ENCODE peak calls at places on chromosome 14, in five cellular contexts. S is stomach; D is CD8-positive, alpha-beta T cell; I is kidney epithelial cell; W is pancreas. A is an unnamed sample.

GRCh38 chr14:34775342-34775741 is 60.9 kb upstream of the CFL2 start:
- DNase-seq in S (no peak), D (no peak), I (no peak), W (no peak), A (no peak)

GRCh38 chr14:71415404-71415690 is 508.1 kb downstream of the PCNX1 start:
- DNase-seq in S (no peak), D (no peak), I (no peak), W (no peak), A (peak)

GRCh38 chr14:93936245-93936644 is 9.1 kb downstream of the FAM181A start:
- DNase-seq in S (no peak), D (no peak), I (no peak), W (no peak), A (peak)

GRCh38 chr14:33120341-33120740 is 181.7 kb downstream of the NPAS3 start:
- DNase-seq in S (no peak), D (no peak), I (peak), W (no peak), A (peak)

GRCh38 chr14:78519863-78520262 is 349.7 kb downstream of the NRXN3 start:
- DNase-seq in S (no peak), D (no peak), I (no peak), W (no peak), A (peak)

GRCh38 chr14:71169028-71169427 is 261.8 kb downstream of the PCNX1 start:
- DNase-seq in S (no peak), D (no peak), I (no peak), W (no peak), A (no peak)

GRCh38 chr14:98174031-98174430 is 1098.0 kb downstream of the BCL11B start:
- DNase-seq in S (no peak), D (no peak), I (no peak), W (no peak), A (no peak)

GRCh38 chr14:91369628-91370445 is 47.8 kb downstream of the CCDC88C start:
- DNase-seq in S (no peak), D (no peak), I (no peak), W (no peak), A (no peak)

GRCh38 chr14:103230658-103231334 is 103.2 kb upstream of the EIF5 start:
- DNase-seq in S (no peak), D (no peak), I (no peak), W (no peak), A (no peak)

GRCh38 chr14:69580009-69580577 is 5.4 kb upstream of the CCDC177 start:
- DNase-seq in S (peak), D (no peak), I (no peak), W (no peak), A (peak)

GRCh38 chr14:75515631-75515999 is 6.7 kb upstream of the BATF start:
- DNase-seq in S (no peak), D (no peak), I (no peak), W (no peak), A (peak)

GRCh38 chr14:104112113-104112505 is 26.3 kb upstream of the KIF26A start:
- DNase-seq in S (peak), D (no peak), I (no peak), W (peak), A (no peak)

DNA sequence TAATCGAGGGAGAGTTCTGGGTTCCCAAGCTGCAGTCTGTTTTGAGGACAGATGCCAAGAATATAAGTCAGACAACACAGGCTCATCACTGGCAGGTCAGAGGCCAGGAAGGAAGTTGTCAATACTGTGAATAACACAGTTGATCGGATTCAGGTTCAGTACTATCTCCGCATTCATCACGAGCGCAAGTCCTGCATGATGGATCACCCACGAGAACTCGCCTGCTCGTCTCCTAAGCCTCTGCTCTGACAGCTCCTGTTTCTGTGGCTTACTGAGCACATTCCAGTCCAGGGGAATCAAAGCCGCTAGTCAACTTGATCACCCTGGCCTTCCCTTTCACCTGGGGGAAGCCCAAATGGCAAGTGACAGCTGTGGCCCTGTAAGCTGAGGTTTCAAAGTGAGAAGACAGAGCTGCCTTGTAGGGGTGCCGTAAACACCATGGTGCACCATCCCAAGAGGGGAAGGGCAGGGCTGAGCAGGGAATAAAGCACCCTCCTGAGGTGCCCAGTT is 60.1 kb upstream of the DICER1 start:
- DNase-seq in S (no peak), D (no peak), I (no peak), W (no peak), A (peak)
- TF ChIP-seq CTCF in S (no peak), D (no peak), I (no peak), W (no peak), A (no peak)

GRCh38 chr14:100165376-100165775 is 5.9 kb upstream of the DEGS2 start:
- DNase-seq in S (peak), D (no peak), I (no peak), W (peak), A (no peak)

GRCh38 chr14:100164808-100165207 is 5.4 kb upstream of the DEGS2 start:
- DNase-seq in S (no peak), D (no peak), I (no peak), W (no peak), A (no peak)

GRCh38 chr14:100170880-100171279 is 11.4 kb upstream of the DEGS2 start:
- DNase-seq in S (no peak), D (no peak), I (no peak), W (no peak), A (no peak)

GRCh38 chr14:100168515-100168914 is 9.1 kb upstream of the DEGS2 start:
- DNase-seq in S (no peak), D (no peak), I (no peak), W (no peak), A (no peak)

DNA sequence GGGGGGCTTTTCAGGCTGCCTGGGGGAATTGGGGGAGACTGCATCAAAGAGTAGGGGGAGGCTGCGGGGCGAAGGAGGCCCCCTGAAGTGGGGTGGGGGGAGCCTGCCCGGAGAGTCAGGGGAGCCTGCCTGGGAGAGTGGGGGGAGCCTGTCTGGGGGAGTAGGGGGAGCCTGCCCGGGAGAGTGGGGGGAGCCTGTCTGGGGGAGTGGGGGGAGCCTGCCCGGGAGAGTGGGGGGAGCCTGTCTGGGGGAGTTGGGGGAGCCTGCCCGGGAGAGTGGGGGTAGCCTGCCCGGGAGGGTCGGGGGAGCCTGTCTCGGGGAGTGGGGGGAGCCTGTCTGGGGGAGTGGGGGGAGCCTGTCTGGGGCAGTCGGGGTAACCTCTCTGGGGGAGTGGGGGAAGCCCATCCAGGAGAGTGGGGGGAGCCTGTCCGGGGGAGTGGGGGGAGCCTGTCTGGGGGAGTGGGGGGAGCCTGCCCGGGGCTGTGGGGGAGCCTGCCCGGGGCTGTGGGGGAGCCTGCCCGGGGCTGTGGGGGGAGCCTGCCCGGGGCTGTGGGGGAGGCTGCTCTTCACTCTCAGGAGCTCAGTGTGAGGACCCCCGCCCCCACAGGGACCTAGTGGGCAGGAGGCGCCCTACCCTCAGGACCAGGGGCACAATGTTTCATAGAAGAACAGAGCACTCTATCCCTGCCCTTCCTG is 6.5 kb upstream of the DEGS2 start:
- DNase-seq in S (no peak), D (no peak), I (no peak), W (no peak), A (no peak)
- TF ChIP-seq CTCF in S (no peak), D (no peak), I (no peak), W (no peak), A (no peak)

GRCh38 chr14:62670526-62670925 is 374.7 kb downstream of the KCNH5 start:
- DNase-seq in S (no peak), D (no peak), I (no peak), W (no peak), A (no peak)

GRCh38 chr14:62673014-62673727 is 372.1 kb downstream of the KCNH5 start:
- DNase-seq in S (no peak), D (no peak), I (no peak), W (no peak), A (no peak)

GRCh38 chr14:62662811-62663477 is 382.3 kb downstream of the KCNH5 start:
- DNase-seq in S (no peak), D (no peak), I (no peak), W (no peak), A (no peak)

GRCh38 chr14:62661818-62662217 is 383.4 kb downstream of the KCNH5 start:
- DNase-seq in S (no peak), D (no peak), I (no peak), W (no peak), A (no peak)

GRCh38 chr14:62667515-62667914 is 377.7 kb downstream of the KCNH5 start:
- DNase-seq in S (no peak), D (no peak), I (no peak), W (no peak), A (peak)
- TF ChIP-seq CTCF in S (no peak), D (no peak), I (no peak), W (no peak), A (peak)

DNA sequence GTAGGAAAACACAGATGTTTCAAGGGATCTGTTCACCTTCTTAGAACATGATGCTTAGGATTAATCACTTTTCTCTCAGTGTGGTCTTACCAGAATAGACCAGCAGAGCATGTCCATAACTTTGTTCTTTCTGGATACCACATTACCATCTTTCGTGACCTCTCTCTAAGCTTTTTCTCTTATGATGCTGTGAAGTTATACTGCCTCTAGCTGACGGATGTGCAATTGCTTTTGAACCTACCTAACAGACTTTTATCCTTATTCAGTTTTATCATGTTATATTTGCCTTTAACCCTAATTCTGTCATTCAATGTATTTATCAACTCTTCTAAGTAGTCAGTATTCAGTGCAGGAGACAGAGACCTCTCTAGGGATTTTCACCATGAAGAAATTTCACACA is 246.7 kb downstream of the DACT1 start:
- DNase-seq in S (no peak), D (no peak), I (no peak), W (no peak), A (no peak)
- TF ChIP-seq CTCF in S (no peak), D (no peak), I (no peak), W (no peak), A (no peak)

DNA sequence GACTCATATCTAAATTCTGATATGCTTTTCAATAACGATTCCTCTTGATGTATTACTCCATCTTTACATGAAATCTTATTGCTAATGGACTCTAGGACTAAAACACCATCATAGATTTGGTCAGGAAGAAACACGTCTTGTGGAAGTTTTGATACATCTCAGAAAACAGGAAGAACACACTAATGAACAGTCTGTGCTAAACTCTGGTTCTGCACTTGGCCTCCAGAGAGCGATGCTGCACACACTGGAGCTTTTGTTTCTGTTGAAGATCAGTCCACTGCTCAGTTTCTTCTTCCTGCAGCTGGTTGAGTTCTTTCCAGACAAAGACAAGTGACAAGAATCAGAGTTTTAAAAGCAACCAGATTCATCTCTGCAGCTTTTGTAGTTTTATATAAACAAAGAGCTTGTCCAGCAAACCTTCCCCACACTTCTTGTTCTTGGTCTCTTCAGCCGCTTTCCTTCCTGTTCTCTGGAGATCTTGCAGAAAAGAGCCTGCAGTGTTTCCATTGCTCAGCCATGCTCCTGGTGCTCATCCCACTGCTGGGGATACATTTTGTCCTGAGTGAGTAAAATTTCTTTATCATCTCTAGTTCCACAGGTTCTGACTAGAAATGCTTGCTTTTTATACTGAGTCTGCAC is 229.1 kb upstream of the OR4E1 start:
- DNase-seq in S (no peak), D (no peak), I (no peak), W (no peak), A (peak)
- TF ChIP-seq CTCF in S (no peak), D (peak), I (peak), W (no peak), A (peak)

GRCh38 chr14:77245820-77246219 is 25.2 kb downstream of the NGB start:
- DNase-seq in S (no peak), D (no peak), I (no peak), W (no peak), A (no peak)
- TF ChIP-seq CTCF in S (no peak), D (no peak), I (no peak), W (no peak), A (peak)